ENCODE peak calls at places on chromosome 10, in seven cellular contexts. I, F, C, L, T, B and U are unnamed samples.
A peak's percentile ranks its signal among the peaks of the same experiment; 100 is the strongest.

GRCh38 chr10:14926722-14927416 is 27.0 kb downstream of the DCLRE1C start:
- DNase-seq in T (no peak), F (no peak), I (no peak), B (peak; percentile 58), L (no peak), C (no peak), U (no peak)

GRCh38 chr10:84415539-84416244 is 87.3 kb downstream of the CCSER2 start:
- DNase-seq in L (no peak), F (no peak), C (no peak), B (no peak), T (no peak), I (no peak), U (no peak)

GRCh38 chr10:109963439-109963838 is 40.1 kb upstream of the XPNPEP1 start:
- DNase-seq in F (no peak), T (no peak), I (no peak), B (no peak), C (no peak), L (no peak), U (no peak)

GRCh38 chr10:50409965-50410811 is 158.9 kb upstream of the ASAH2 start:
- DNase-seq in L (no peak), T (no peak), B (no peak), I (no peak), F (peak; percentile 65), C (peak; percentile 42), U (no peak)

GRCh38 chr10:69721690-69722310 is 79.9 kb upstream of the COL13A1 start:
- DNase-seq in B (no peak), L (peak; percentile 39), T (no peak), C (no peak), I (no peak), F (peak; percentile 29), U (no peak)

GRCh38 chr10:30176182-30176581 is 116.8 kb upstream of the JCAD start:
- DNase-seq in B (no peak), C (no peak), T (no peak), F (peak; percentile 86), L (no peak), I (no peak), U (no peak)

GRCh38 chr10:11757452-11757819 is 15.3 kb downstream of the ECHDC3 start:
- DNase-seq in I (peak; percentile 90), C (no peak), T (no peak), F (peak; percentile 89), L (no peak), B (no peak), U (no peak)

GRCh38 chr10:73814896-73815718 is 3.7 kb upstream of the NDST2 start:
- DNase-seq in B (no peak), I (no peak), F (peak; percentile 90), L (peak; percentile 40), C (no peak), T (no peak), U (peak; percentile 68)

GRCh38 chr10:58775960-58776574 is 263.4 kb downstream of the BICC1 start:
- DNase-seq in C (no peak), B (no peak), L (no peak), I (no peak), T (no peak), F (peak; percentile 49), U (no peak)

GRCh38 chr10:72365106-72365505 is 10.4 kb upstream of the DNAJB12 start:
- DNase-seq in I (no peak), B (no peak), T (no peak), F (no peak), L (no peak), C (no peak), U (no peak)

GRCh38 chr10:72370201-72370722 is 15.5 kb upstream of the DNAJB12 start:
- DNase-seq in C (no peak), I (no peak), L (no peak), B (no peak), T (no peak), F (peak; percentile 36), U (no peak)

GRCh38 chr10:72367301-72367970 is 12.7 kb upstream of the DNAJB12 start:
- DNase-seq in C (no peak), I (no peak), L (no peak), F (no peak), B (no peak), T (no peak), U (no peak)

DNA sequence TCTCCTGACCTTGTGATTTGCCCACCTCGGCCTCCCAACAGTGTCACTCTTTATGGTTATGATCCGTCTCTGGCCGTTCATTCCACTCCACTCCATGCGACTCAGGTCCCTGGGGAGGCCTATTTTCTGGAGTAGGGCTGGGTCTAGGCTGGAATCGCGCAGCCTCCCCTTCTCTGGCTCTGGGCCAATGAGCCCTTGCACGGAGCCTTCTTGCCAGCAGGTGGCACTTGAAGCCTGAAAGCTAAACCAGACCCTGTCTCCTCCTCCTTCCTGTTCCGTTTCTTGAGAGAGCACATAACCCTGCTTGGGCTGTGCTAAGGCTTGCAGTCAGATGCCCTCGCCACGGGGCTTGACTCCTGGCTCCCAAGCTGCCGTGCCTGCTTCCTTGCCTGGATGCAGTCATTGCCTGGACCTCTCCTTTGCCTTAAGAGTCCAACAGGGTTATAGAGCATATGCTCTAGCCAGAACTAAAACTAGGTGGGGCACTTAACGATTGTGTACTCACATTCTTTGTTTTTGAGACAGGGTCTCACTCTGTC is 9.6 kb upstream of the DNAJB12 start:
- DNase-seq in T (peak; percentile 92), C (peak; percentile 82), F (peak; percentile 94), L (peak; percentile 92), I (peak; percentile 93), B (peak; percentile 91), U (peak; percentile 95)
- H3K4me2 ChIP-seq in T (peak overlapping the region; percentile 68), C (peak overlapping the region; percentile 59), F (peak overlapping the region; percentile 77), L (no peak overlapping the region), I (peak overlapping the region; percentile 64), B (peak overlapping the region; percentile 44), U (peak overlapping the region; percentile 71)

DNA sequence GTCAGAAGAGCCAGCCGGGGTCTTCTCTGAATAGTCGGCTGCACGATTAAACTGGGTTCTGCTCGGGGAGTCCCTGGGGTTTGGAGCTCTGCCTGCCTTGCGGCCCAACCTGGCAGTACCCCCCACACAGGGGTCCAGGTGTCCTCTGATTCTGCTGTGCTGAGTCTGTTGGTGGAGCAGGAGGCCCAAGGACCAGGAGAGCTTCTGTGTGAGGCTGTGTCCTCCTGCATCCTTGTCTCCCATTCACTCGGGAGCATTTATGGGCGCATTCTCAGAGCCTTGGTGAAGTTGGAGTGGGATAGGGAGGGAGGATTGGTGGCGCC is 14.2 kb downstream of the INPP5A start:
- DNase-seq in B (no peak), F (no peak), T (no peak), C (no peak), L (no peak), I (no peak), U (no peak)
- H3K79me2 ChIP-seq in B (peaks cover 4% of the 10 kb centered on the region), F (peaks cover 74% of the 10 kb centered on the region), T (peaks cover 91% of the 10 kb centered on the region), C (no peaks in the 10 kb centered on the region), L (peaks cover 14% of the 10 kb centered on the region), I (peaks cover 82% of the 10 kb centered on the region), U (no peaks in the 10 kb centered on the region)

GRCh38 chr10:1369197-1369596 is 313.0 kb downstream of the WDR37 start:
- DNase-seq in F (no peak), T (no peak), B (no peak), L (peak; percentile 32), I (no peak), C (no peak), U (no peak)

GRCh38 chr10:1367938-1368697 is 311.9 kb downstream of the WDR37 start:
- DNase-seq in C (no peak), T (no peak), F (no peak), L (no peak), I (no peak), B (no peak), U (no peak)

GRCh38 chr10:1369665-1370064 is 313.5 kb downstream of the WDR37 start:
- DNase-seq in T (no peak), L (no peak), B (no peak), F (no peak), I (peak; percentile 48), C (no peak), U (no peak)

GRCh38 chr10:1370298-1370697 is 314.1 kb downstream of the WDR37 start:
- DNase-seq in C (no peak), F (no peak), L (no peak), I (no peak), B (no peak), T (no peak), U (peak; percentile 43)

DNA sequence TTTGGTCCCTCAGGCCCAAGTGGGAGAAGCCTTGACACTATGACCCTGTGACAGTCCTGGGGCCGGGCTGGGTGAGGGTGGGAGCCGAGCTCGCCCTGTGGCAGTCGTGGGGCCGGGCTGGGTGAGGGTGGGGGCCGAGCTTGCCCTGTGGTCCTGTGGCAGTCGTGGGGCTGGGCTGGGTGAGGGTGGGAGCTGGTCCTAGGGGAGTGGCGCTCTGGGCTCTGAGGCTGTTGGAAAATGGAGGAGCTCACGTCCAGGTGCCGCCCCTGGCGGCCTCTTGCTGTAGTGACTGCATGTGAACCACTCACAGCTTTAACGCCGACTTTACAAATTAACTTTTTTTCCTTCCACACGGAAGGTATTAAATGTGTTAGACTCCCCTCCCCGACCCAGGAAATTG is 312.6 kb downstream of the WDR37 start:
- DNase-seq in F (no peak), L (peak; percentile 83), B (no peak), I (peak; percentile 77), T (no peak), C (no peak), U (peak; percentile 76)
- H2AFZ ChIP-seq in F (no peak overlapping the region), L (peak overlapping the region; percentile 89), B (no peak overlapping the region), I (no peak overlapping the region), T (no peak overlapping the region), C (no peak overlapping the region), U (no peak overlapping the region)

GRCh38 chr10:102413053-102413705 is 5.4 kb downstream of the PSD start:
- DNase-seq in I (no peak), L (peak; percentile 88), F (peak; percentile 93), B (peak; percentile 43), C (no peak), T (peak; percentile 69), U (peak; percentile 74)
- H3K4me2 ChIP-seq in I (no peak overlapping the region), L (peak overlapping the region; percentile 55), F (no peak overlapping the region), B (no peak overlapping the region), C (no peak overlapping the region), T (no peak overlapping the region), U (no peak overlapping the region)

GRCh38 chr10:90858489-90858968 is 690 bp upstream of the HTR7 start:
- DNase-seq in I (no peak), C (no peak), T (no peak), L (peak; percentile 9), B (no peak), F (no peak), U (no peak)
- H3K79me2 ChIP-seq in I (no peaks in the 10 kb centered on the region), C (no peaks in the 10 kb centered on the region), T (no peaks in the 10 kb centered on the region), L (no peaks in the 10 kb centered on the region), B (no peaks in the 10 kb centered on the region), F (peaks cover 21% of the 10 kb centered on the region), U (no peaks in the 10 kb centered on the region)

DNA sequence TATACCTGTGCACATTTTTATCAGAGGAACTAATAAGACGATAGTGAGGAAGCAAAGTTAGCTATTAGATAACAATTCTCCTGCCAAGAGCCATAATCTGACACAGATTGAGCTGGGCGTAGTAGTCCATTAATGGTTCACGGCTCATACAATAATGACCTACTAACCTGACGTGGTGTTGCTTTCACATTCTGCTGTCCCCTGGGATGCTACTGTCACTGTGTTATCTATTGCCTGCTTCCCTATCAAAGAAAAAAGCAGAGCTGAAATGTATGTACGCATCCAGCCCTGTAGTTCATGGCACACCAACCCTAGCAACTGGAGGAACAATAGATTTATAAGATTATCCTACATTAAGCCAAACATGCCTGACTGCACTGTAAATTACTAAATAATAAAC is 144.2 kb upstream of the MGMT start:
- DNase-seq in T (no peak), C (no peak), L (no peak), I (no peak), F (no peak), B (no peak), U (no peak)
- H2AFZ ChIP-seq in T (no peak overlapping the region), C (no peak overlapping the region), L (no peak overlapping the region), I (peak overlapping the region; percentile 8), F (no peak overlapping the region), B (no peak overlapping the region), U (no peak overlapping the region)